ENCODE peak calls at places on chromosomes 6 and 20, in four cellular contexts. T is stimulated activated CD4-positive, alpha-beta T cell treated with anti-CD3 and anti-CD28 coated beads, Interleukin-15, amount 100 ng/mL, for 24 hours; L is OCI-M1; Q is testis. Y is an unnamed sample.
A peak's percentile ranks its signal among the peaks of the same experiment; 100 is the strongest.

GRCh38 chr6:147586044-147586443 is 77.6 kb downstream of the SAMD5 start:
- DNase-seq in T (no peak), L (no peak), Q (peak; percentile 73), Y (no peak)

GRCh38 chr6:98958791-98959190 is 11.0 kb upstream of the FBXL4 start:
- DNase-seq in T (no peak), L (no peak), Q (no peak), Y (no peak)

GRCh38 chr6:113495521-113495920 is 361.6 kb upstream of the MARCKS start:
- DNase-seq in Q (no peak), T (no peak), L (no peak), Y (no peak)

GRCh38 chr20:46923550-46923949 is 28.9 kb downstream of the EYA2 start:
- DNase-seq in L (no peak), T (no peak), Q (no peak), Y (no peak)

GRCh38 chr6:29628419-29629281 is 4.3 kb downstream of the GABBR1 start:
- DNase-seq in T (peak; percentile 74), L (peak; percentile 85), Q (peak; percentile 81), Y (peak; percentile 76)

GRCh38 chr6:170111141-170111664 is 179.7 kb downstream of the DLL1 start:
- DNase-seq in Q (peak; percentile 3), L (no peak), T (no peak), Y (no peak)

GRCh38 chr6:164095056-164095455 is 680.5 kb downstream of the QKI start:
- DNase-seq in L (no peak), Q (no peak), T (no peak), Y (no peak)

GRCh38 chr20:38790210-38791053 is 15.1 kb upstream of the PPP1R16B start:
- DNase-seq in Q (no peak), T (peak; percentile 60), L (peak; percentile 83), Y (no peak)

GRCh38 chr6:32716396-32716795 is 24.8 kb upstream of the HLA-DQA2 start:
- DNase-seq in Q (no peak), L (no peak), T (no peak), Y (no peak)

GRCh38 chr6:138227316-138227781 is 9.1 kb upstream of the PBOV1 start:
- DNase-seq in Q (no peak), T (no peak), L (no peak), Y (peak; percentile 68)

GRCh38 chr6:56644366-56644765 is 1.7 kb upstream of the DST start:
- DNase-seq in L (no peak), Q (no peak), T (no peak), Y (no peak)

GRCh38 chr6:170516783-170517616 is 36.1 kb downstream of the PSMB1 start:
- DNase-seq in L (peak; percentile 73), T (peak; percentile 42), Q (peak; percentile 75), Y (peak; percentile 52)

GRCh38 chr6:157143171-157143884 is 180.0 kb downstream of the TMEM242 start:
- DNase-seq in L (no peak), T (peak; percentile 35), Q (no peak), Y (no peak)

GRCh38 chr6:135323979-135324378 is 142.9 kb downstream of the MYB start:
- DNase-seq in L (peak; percentile 82), Q (no peak), T (no peak), Y (no peak)

GRCh38 chr6:56652994-56653393 is 10.3 kb upstream of the DST start:
- DNase-seq in T (no peak), Q (no peak), L (no peak), Y (no peak)

GRCh38 chr20:51412333-51412761 is 130.2 kb downstream of the NFATC2 start:
- DNase-seq in T (peak; percentile 22), Q (no peak), L (no peak), Y (no peak)